ENCODE peak calls at places on chromosome 14, in six cellular contexts. One of them, this sample, is unnamed.

GRCh38 chr14:55277972-55278740 is 6.9 kb downstream of the FBXO34 start:
- DNase-seq in mesenchymal stem cell: peak; percentile 6
- DNase-seq in H9: no peak
- DNase-seq in neuronal stem cell: no peak
- DNase-seq in IMR-90: no peak
- DNase-seq in mesendoderm: no peak
- DNase-seq in this sample: no peak

GRCh38 chr14:78022059-78022458 is 148.1 kb upstream of the NRXN3 start:
- DNase-seq in mesenchymal stem cell: no peak
- DNase-seq in neuronal stem cell: peak; percentile 67
- DNase-seq in IMR-90: peak; percentile 16
- DNase-seq in mesendoderm: peak; percentile 91
- DNase-seq in H9: peak; percentile 85
- DNase-seq in this sample: peak; percentile 84

GRCh38 chr14:84343637-84344036 is 1186.3 kb upstream of the FLRT2 start:
- DNase-seq in mesenchymal stem cell: peak; percentile 94
- DNase-seq in neuronal stem cell: no peak
- DNase-seq in IMR-90: peak; percentile 70
- DNase-seq in mesendoderm: no peak
- DNase-seq in H9: no peak
- DNase-seq in this sample: no peak

GRCh38 chr14:32473476-32473875 is 144.4 kb downstream of the AKAP6 start:
- DNase-seq in H9: no peak
- DNase-seq in mesendoderm: peak; percentile 76
- DNase-seq in neuronal stem cell: no peak
- DNase-seq in mesenchymal stem cell: no peak
- DNase-seq in IMR-90: no peak
- DNase-seq in this sample: peak; percentile 28

GRCh38 chr14:29243355-29243754 is 476.8 kb downstream of the FOXG1 start:
- DNase-seq in H9: no peak
- DNase-seq in mesendoderm: no peak
- DNase-seq in neuronal stem cell: no peak
- DNase-seq in IMR-90: peak; percentile 4
- DNase-seq in mesenchymal stem cell: peak; percentile 51
- DNase-seq in this sample: no peak

GRCh38 chr14:44962573-44963528 is 861 bp downstream of the TOGARAM1 start:
- DNase-seq in mesendoderm: peak; percentile 41
- DNase-seq in H9: no peak
- DNase-seq in mesenchymal stem cell: peak; percentile 55
- DNase-seq in IMR-90: peak; percentile 54
- DNase-seq in neuronal stem cell: peak; percentile 43
- DNase-seq in this sample: peak; percentile 1

GRCh38 chr14:67269338-67270060 is 28.3 kb downstream of the PALS1 start:
- DNase-seq in mesendoderm: peak; percentile 77
- DNase-seq in H9: no peak
- DNase-seq in mesenchymal stem cell: peak; percentile 85
- DNase-seq in neuronal stem cell: peak; percentile 55
- DNase-seq in IMR-90: peak; percentile 87
- DNase-seq in this sample: peak; percentile 12

GRCh38 chr14:89625208-89625987 is 208.4 kb upstream of the FOXN3 start:
- DNase-seq in mesendoderm: no peak
- DNase-seq in IMR-90: no peak
- DNase-seq in mesenchymal stem cell: no peak
- DNase-seq in neuronal stem cell: no peak
- DNase-seq in H9: peak; percentile 42
- DNase-seq in this sample: no peak

GRCh38 chr14:83473846-83474245 is 1940.2 kb upstream of the SEL1L start:
- DNase-seq in IMR-90: peak; percentile 58
- DNase-seq in mesenchymal stem cell: peak; percentile 64
- DNase-seq in H9: no peak
- DNase-seq in mesendoderm: no peak
- DNase-seq in neuronal stem cell: no peak
- DNase-seq in this sample: no peak

GRCh38 chr14:84420236-84420635 is 1109.7 kb upstream of the FLRT2 start:
- DNase-seq in H9: no peak
- DNase-seq in IMR-90: no peak
- DNase-seq in mesenchymal stem cell: peak; percentile 2
- DNase-seq in mesendoderm: no peak
- DNase-seq in neuronal stem cell: no peak
- DNase-seq in this sample: no peak

GRCh38 chr14:70359076-70359424 is 433 bp downstream of the COX16 start:
- DNase-seq in neuronal stem cell: no peak
- DNase-seq in mesenchymal stem cell: no peak
- DNase-seq in mesendoderm: no peak
- DNase-seq in IMR-90: no peak
- DNase-seq in H9: no peak
- DNase-seq in this sample: peak; percentile 26

GRCh38 chr14:101033006-101033405 is 129.5 kb upstream of the RTL1 start:
- DNase-seq in mesenchymal stem cell: no peak
- DNase-seq in H9: no peak
- DNase-seq in mesendoderm: no peak
- DNase-seq in IMR-90: no peak
- DNase-seq in neuronal stem cell: no peak
- DNase-seq in this sample: no peak

GRCh38 chr14:28751467-28752058 is 15.0 kb upstream of the FOXG1 start:
- DNase-seq in H9: peak; percentile 72
- DNase-seq in mesendoderm: peak; percentile 83
- DNase-seq in IMR-90: peak; percentile 49
- DNase-seq in mesenchymal stem cell: peak; percentile 44
- DNase-seq in neuronal stem cell: no peak
- DNase-seq in this sample: peak; percentile 80

GRCh38 chr14:102192840-102193502 is 53.3 kb downstream of the WDR20 start:
- DNase-seq in neuronal stem cell: no peak
- DNase-seq in mesenchymal stem cell: no peak
- DNase-seq in IMR-90: no peak
- DNase-seq in H9: no peak
- DNase-seq in mesendoderm: no peak
- DNase-seq in this sample: no peak

GRCh38 chr14:79467837-79468236 is 743.5 kb downstream of the DIO2 start:
- DNase-seq in neuronal stem cell: no peak
- DNase-seq in IMR-90: no peak
- DNase-seq in mesendoderm: no peak
- DNase-seq in H9: no peak
- DNase-seq in mesenchymal stem cell: no peak
- DNase-seq in this sample: no peak

GRCh38 chr14:22622220-22622619 is 21.9 kb downstream of the OR6J1 start:
- DNase-seq in mesendoderm: no peak
- DNase-seq in neuronal stem cell: no peak
- DNase-seq in mesenchymal stem cell: no peak
- DNase-seq in IMR-90: peak; percentile 80
- DNase-seq in H9: no peak
- DNase-seq in this sample: no peak

GRCh38 chr14:65359503-65359902 is 53.0 kb upstream of the FUT8 start:
- DNase-seq in mesendoderm: no peak
- DNase-seq in IMR-90: peak; percentile 59
- DNase-seq in mesenchymal stem cell: no peak
- DNase-seq in H9: no peak
- DNase-seq in neuronal stem cell: no peak
- DNase-seq in this sample: no peak

GRCh38 chr14:38752750-38753149 is 350.3 kb downstream of the SEC23A start:
- DNase-seq in IMR-90: no peak
- DNase-seq in H9: no peak
- DNase-seq in neuronal stem cell: no peak
- DNase-seq in mesendoderm: no peak
- DNase-seq in mesenchymal stem cell: no peak
- DNase-seq in this sample: no peak

GRCh38 chr14:81330619-81331122 is 69.5 kb downstream of the STON2 start:
- DNase-seq in neuronal stem cell: no peak
- DNase-seq in mesendoderm: no peak
- DNase-seq in H9: no peak
- DNase-seq in IMR-90: no peak
- DNase-seq in mesenchymal stem cell: no peak
- DNase-seq in this sample: no peak

GRCh38 chr14:68925373-68925772 is 53.7 kb downstream of the ACTN1 start:
- DNase-seq in H9: no peak
- DNase-seq in neuronal stem cell: no peak
- DNase-seq in mesenchymal stem cell: no peak
- DNase-seq in IMR-90: no peak
- DNase-seq in mesendoderm: no peak
- DNase-seq in this sample: no peak
- H2BK5ac ChIP-seq in H9: no peak overlapping the region
- H2BK5ac ChIP-seq in neuronal stem cell: no peak overlapping the region
- H2BK5ac ChIP-seq in mesenchymal stem cell: no peak overlapping the region
- H2BK5ac ChIP-seq in IMR-90: no peak overlapping the region
- H2BK5ac ChIP-seq in mesendoderm: no peak overlapping the region
- H2BK5ac ChIP-seq in this sample: no peak overlapping the region

DNA sequence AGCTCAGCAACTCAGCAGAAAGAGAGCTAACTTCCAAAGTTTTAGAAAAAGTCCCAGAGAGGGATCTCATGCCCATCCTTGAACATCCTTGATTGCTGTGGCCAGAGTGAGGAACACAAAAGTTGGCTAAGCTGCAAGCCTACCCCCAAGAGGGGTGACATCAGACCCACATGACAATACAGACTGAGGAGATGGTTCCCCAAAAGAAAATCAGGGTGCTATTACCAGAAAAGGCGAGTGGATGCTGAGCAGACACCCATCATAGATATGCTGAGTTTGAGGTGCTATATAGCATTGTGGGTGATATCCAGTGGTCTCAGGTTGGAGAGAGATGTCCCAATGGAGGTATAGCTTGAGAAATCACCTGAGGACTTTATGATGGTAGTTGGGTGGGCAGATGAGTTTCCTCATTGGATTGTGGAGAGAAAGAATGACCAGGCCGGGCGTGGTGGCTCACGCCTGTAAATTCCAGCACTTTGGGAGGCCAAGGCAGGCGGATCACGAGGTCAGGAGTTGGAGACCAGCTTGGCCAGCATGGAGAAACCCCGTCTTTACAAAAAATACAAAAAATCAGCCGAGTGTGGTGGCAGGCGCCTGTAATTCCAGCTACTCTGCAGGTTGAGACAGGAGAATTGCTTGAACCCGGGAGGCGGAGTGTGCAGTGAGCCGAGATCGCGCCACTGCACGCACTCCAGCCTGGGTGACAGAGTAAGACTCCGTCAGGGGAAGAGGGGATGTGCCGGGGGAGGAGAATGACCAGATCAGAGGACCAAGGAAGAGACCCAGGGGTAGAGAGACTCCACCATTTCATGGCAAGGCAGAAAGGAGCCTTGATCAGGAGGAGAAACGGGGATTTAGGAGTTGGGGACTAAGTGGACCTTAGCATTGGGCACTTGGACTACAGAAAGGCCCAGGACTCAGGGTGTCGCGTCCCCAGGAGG is 881 bp upstream of the PCK2 start:
- DNase-seq in mesendoderm: peak; percentile 16
- DNase-seq in H9: no peak
- DNase-seq in neuronal stem cell: no peak
- DNase-seq in IMR-90: no peak
- DNase-seq in mesenchymal stem cell: no peak
- DNase-seq in this sample: peak; percentile 26
- H2BK120ac ChIP-seq in mesendoderm: no peak overlapping the region
- H2BK120ac ChIP-seq in H9: no peak overlapping the region
- H2BK120ac ChIP-seq in neuronal stem cell: no peak overlapping the region
- H2BK120ac ChIP-seq in IMR-90: peak overlapping the region; percentile 70
- H2BK120ac ChIP-seq in mesenchymal stem cell: no peak overlapping the region
- H2BK120ac ChIP-seq in this sample: no peak overlapping the region

DNA sequence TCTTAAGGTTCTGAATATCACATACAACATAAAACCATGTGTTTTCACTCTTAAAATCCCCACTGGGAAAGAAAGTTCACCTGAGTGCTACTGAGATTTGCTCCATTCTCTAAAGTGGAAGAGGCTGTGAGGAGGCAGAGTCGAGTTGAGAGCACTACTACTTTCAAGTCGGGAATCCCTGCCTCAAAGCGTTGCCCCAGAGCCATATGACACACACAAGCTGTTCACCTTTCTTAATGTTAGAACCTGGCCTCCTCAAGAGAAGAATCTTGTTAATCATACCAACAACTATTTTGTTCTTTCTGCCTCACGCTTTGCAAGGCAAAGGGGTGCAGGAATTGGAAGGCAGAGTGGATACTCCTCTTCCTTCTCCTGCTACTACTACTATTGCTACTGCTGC is 149.7 kb upstream of the DAAM1 start:
- DNase-seq in mesendoderm: no peak
- DNase-seq in H9: no peak
- DNase-seq in mesenchymal stem cell: no peak
- DNase-seq in IMR-90: no peak
- DNase-seq in neuronal stem cell: no peak
- DNase-seq in this sample: peak; percentile 54
- H2BK5ac ChIP-seq in mesendoderm: no peak overlapping the region
- H2BK5ac ChIP-seq in H9: no peak overlapping the region
- H2BK5ac ChIP-seq in mesenchymal stem cell: no peak overlapping the region
- H2BK5ac ChIP-seq in IMR-90: no peak overlapping the region
- H2BK5ac ChIP-seq in neuronal stem cell: no peak overlapping the region
- H2BK5ac ChIP-seq in this sample: no peak overlapping the region

GRCh38 chr14:24228902-24229301 is 3.3 kb downstream of the NEDD8 start:
- DNase-seq in neuronal stem cell: no peak
- DNase-seq in IMR-90: no peak
- DNase-seq in H9: no peak
- DNase-seq in mesendoderm: no peak
- DNase-seq in mesenchymal stem cell: no peak
- DNase-seq in this sample: no peak

GRCh38 chr14:24231263-24232120 is 675 bp downstream of the NEDD8 start:
- DNase-seq in H9: no peak
- DNase-seq in neuronal stem cell: no peak
- DNase-seq in IMR-90: no peak
- DNase-seq in mesendoderm: no peak
- DNase-seq in mesenchymal stem cell: no peak
- DNase-seq in this sample: no peak

GRCh38 chr14:24232121-24232644 is at the start of gene NEDD8:
- DNase-seq in neuronal stem cell: peak; percentile 82
- DNase-seq in mesendoderm: peak; percentile 95
- DNase-seq in mesenchymal stem cell: peak; percentile 99
- DNase-seq in IMR-90: peak; percentile 97
- DNase-seq in H9: peak; percentile 89
- DNase-seq in this sample: peak; percentile 95

GRCh38 chr14:24224618-24225071 is 7.5 kb downstream of the NEDD8 start:
- DNase-seq in IMR-90: peak; percentile 87
- DNase-seq in mesenchymal stem cell: peak; percentile 40
- DNase-seq in H9: no peak
- DNase-seq in mesendoderm: no peak
- DNase-seq in neuronal stem cell: no peak
- DNase-seq in this sample: no peak

GRCh38 chr14:24226477-24226876 is 5.7 kb downstream of the NEDD8 start:
- DNase-seq in neuronal stem cell: no peak
- DNase-seq in mesendoderm: no peak
- DNase-seq in IMR-90: no peak
- DNase-seq in mesenchymal stem cell: no peak
- DNase-seq in H9: no peak
- DNase-seq in this sample: no peak
- H2BK120ac ChIP-seq in neuronal stem cell: no peak overlapping the region
- H2BK120ac ChIP-seq in mesendoderm: no peak overlapping the region
- H2BK120ac ChIP-seq in IMR-90: no peak overlapping the region
- H2BK120ac ChIP-seq in mesenchymal stem cell: no peak overlapping the region
- H2BK120ac ChIP-seq in H9: no peak overlapping the region
- H2BK120ac ChIP-seq in this sample: no peak overlapping the region

DNA sequence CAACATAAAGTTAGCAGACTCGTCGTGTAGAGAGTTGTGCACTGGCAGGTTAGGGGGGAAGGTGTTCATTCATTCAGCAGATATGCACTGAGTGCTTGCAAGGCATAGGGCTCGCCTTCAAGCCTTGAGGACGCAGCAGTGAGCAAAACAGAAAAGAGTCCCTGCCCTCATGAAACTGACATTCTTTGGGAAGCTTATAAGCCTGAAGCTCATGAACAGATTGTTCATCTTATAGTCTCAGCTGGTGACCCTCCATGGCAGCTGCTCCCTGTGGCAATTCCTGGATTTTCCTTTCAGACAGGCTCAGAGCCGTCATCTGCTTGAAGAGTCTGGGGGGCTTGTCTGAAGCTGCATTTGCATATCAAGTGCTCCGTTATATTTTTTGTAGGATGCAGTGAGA is 148.4 kb downstream of the PRKCH start:
- DNase-seq in mesendoderm: no peak
- DNase-seq in IMR-90: no peak
- DNase-seq in mesenchymal stem cell: no peak
- DNase-seq in neuronal stem cell: no peak
- DNase-seq in H9: no peak
- DNase-seq in this sample: no peak
- H2BK5ac ChIP-seq in mesendoderm: no peak overlapping the region
- H2BK5ac ChIP-seq in IMR-90: peak overlapping the region; percentile 91
- H2BK5ac ChIP-seq in mesenchymal stem cell: no peak overlapping the region
- H2BK5ac ChIP-seq in neuronal stem cell: no peak overlapping the region
- H2BK5ac ChIP-seq in H9: no peak overlapping the region
- H2BK5ac ChIP-seq in this sample: peak overlapping the region; percentile 39